ENCODE peak calls at places on chromosome 19, in nine cellular contexts. S, Z, L, E, O, J, N, U and P are unnamed samples. For H3K36me3, the result is how much of the 10 kb centered on the place peaks cover.

GRCh38 chr19:58554494-58555368 is at the start of gene CHMP2A:
- DNase-seq in O (peak), L (peak), E (peak), J (peak), U (peak), Z (peak), S (peak), N (peak), P (peak)

GRCh38 chr19:8456064-8456463 is 11.3 kb downstream of the HNRNPM start:
- DNase-seq in U (no peak), N (no peak), O (no peak), J (no peak), S (no peak), Z (peak), E (peak), L (peak), P (peak)

GRCh38 chr19:10114651-10115391 is 3.3 kb downstream of the P2RY11 start:
- DNase-seq in J (no peak), U (no peak), S (no peak), Z (peak), L (no peak), O (no peak), N (peak), E (peak), P (no peak)

GRCh38 chr19:49981603-49982593 is 20.9 kb upstream of the SIGLEC11 start:
- DNase-seq in N (no peak), E (no peak), L (no peak), O (no peak), J (no peak), Z (no peak), U (no peak), S (no peak), P (no peak)

GRCh38 chr19:35882074-35882832 is 13.9 kb downstream of the APLP1 start:
- DNase-seq in S (no peak), N (peak), Z (peak), J (peak), U (peak), O (no peak), L (peak), E (no peak), P (peak)

GRCh38 chr19:35340431-35340830 is 7.3 kb upstream of the FFAR1 start:
- DNase-seq in S (no peak), O (no peak), E (no peak), J (no peak), N (no peak), U (no peak), Z (no peak), L (no peak), P (no peak)

GRCh38 chr19:34176581-34176980 is 4.3 kb downstream of the LSM14A start:
- DNase-seq in E (no peak), N (no peak), S (no peak), Z (no peak), J (no peak), L (no peak), O (no peak), U (no peak), P (no peak)

GRCh38 chr19:30225615-30226463 is 146.3 kb upstream of the ZNF536 start:
- DNase-seq in L (peak), O (no peak), U (no peak), N (no peak), Z (peak), S (no peak), E (no peak), J (no peak), P (peak)

GRCh38 chr19:10009269-10009665 is 1.0 kb downstream of the COL5A3 start:
- DNase-seq in O (peak), E (peak), L (peak), U (peak), N (peak), Z (peak), S (peak), J (peak), P (no peak)

GRCh38 chr19:23065306-23065705 is 51.5 kb upstream of the ZNF730 start:
- DNase-seq in U (no peak), L (no peak), E (no peak), O (no peak), Z (no peak), J (no peak), S (no peak), N (no peak), P (no peak)

GRCh38 chr19:23075031-23075733 is 41.6 kb upstream of the ZNF730 start:
- DNase-seq in O (no peak), E (peak), J (peak), N (peak), L (peak), Z (peak), S (peak), U (peak), P (peak)

GRCh38 chr19:23071087-23071511 is 45.7 kb upstream of the ZNF730 start:
- DNase-seq in Z (peak), U (peak), L (no peak), E (no peak), J (peak), N (no peak), O (no peak), S (no peak), P (peak)

DNA sequence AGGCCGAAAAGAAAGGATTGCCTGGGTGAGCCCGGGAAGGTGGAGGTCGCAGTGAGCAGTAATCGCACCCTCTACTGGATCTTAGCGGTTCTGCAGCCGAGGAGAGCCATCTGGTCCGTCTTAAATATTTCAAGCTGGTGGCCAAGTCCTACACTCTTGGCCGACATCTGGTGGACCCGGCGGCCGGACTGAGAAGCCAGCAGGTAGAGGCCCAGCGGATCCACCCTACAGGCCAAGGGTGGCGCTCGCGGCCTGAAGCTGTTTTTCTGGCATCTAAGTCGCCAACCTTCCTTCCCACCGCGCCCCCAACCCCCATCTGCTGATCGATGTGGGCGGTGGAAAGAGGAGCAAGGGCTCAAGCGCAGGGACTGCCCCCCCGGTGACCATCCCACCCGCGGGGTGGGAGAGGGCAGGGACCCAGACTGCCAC is 46.5 kb upstream of the ZNF730 start:
- DNase-seq in O (no peak), Z (peak), U (peak), S (peak), N (no peak), E (peak), L (no peak), J (peak), P (peak)
- TF ChIP-seq CTCF in O (peak), Z (peak), U (peak), S (peak), N (peak), E (peak), L (no peak), J (no peak), P (peak)

GRCh38 chr19:51014242-51014641 is 5.3 kb downstream of the KLK10 start:
- DNase-seq in L (no peak), S (no peak), O (no peak), U (no peak), N (no peak), J (no peak), Z (no peak), E (no peak), P (no peak)
- H3K4me3 ChIP-seq in L (no peak), S (no peak), O (no peak), U (no peak), N (no peak), J (no peak), Z (no peak), E (no peak), P (no peak)

GRCh38 chr19:5975388-5975728 is 2.6 kb downstream of the RANBP3 start:
- DNase-seq in U (no peak), S (no peak), Z (no peak), N (no peak), L (no peak), J (no peak), E (no peak), O (no peak), P (no peak)

GRCh38 chr19:5973376-5973775 is 4.6 kb downstream of the RANBP3 start:
- DNase-seq in U (no peak), S (no peak), J (no peak), N (no peak), Z (no peak), O (no peak), L (no peak), E (no peak), P (no peak)

GRCh38 chr19:5976768-5977167 is 1.2 kb downstream of the RANBP3 start:
- DNase-seq in U (no peak), Z (no peak), E (no peak), N (no peak), O (no peak), J (no peak), L (no peak), S (no peak), P (no peak)

GRCh38 chr19:5973867-5974635 is 3.9 kb downstream of the RANBP3 start:
- DNase-seq in U (no peak), S (no peak), Z (no peak), O (no peak), E (no peak), J (no peak), N (no peak), L (no peak), P (no peak)

DNA sequence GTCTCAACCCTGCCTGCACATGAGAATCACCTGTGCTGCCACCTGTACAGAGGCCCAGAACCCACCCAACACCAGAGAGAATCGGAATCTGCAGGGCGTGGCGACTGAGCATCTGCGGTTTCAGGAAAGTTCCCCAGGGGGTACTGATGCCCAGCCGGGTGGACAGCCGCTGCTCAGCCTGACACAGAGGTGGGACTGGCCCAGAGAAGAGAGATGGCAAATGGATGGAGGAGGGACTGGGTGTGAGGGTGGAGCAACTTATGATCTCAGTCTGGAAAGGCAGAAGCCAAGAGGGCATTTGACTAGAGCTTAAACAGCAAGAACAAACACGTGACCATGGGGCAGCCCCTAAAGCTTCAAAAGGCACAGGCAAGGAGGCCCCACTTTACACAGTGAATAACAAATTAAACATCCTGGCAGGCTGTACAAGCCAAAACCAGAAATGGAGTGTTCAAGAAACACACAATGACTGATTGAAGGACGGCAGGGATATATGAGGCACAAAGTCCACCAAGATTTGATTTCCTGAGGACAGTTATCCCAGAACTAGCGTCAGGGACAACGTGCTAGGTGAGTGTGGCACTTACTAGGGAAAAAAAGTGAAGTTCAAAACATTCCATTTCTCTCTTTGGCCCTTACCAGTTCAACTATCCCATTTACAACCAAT is 3.1 kb downstream of the RANBP3 start:
- DNase-seq in L (no peak), N (peak), O (no peak), S (no peak), E (no peak), Z (no peak), U (no peak), J (no peak), P (no peak)
- H3K36me3 ChIP-seq in L (under half), N (under half), O (under half), S (under half), E (under half), Z (under half), U (under half), J (under half), P (under half)

DNA sequence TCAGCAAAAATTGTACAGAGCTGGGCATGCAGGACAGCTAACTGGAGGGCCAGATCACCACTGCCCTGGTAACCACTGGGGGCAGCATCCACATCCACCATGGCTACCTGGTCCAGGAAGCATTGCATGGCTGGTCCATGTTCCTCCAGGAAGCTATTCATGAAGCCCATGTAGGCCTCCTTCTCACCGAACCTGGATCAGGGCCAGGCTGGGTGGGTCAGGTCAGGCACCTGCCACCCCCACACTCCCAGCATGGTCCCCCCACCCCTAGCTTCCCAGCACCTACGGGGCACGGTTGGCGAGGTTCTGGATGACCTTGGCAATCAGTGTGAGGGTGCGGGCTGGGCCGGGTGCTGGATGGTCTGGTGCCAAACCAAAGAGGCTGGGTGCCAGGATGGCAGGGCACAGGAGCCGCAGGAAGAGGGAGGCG is 4.6 kb upstream of the WIZ start:
- DNase-seq in Z (no peak), E (peak), L (no peak), J (peak), U (no peak), O (no peak), S (no peak), N (no peak), P (no peak)
- TF ChIP-seq CTCF in Z (peak), E (peak), L (peak), J (no peak), U (no peak), O (no peak), S (no peak), N (peak), P (peak)